ENCODE peak calls at places on chromosomes 1 and 21, in seven cellular contexts. One of them, this sample, is unnamed.
A peak's percentile ranks its signal among the peaks of the same experiment; 100 is the strongest.

GRCh38 chr1:27598902-27599528 is 4.9 kb downstream of the AHDC1 start:
- DNase-seq in left ventricle myocardium inferior: no peak
- DNase-seq in GM12878: no peak
- DNase-seq in GM23248: peak; percentile 91
- DNase-seq in uterus: peak; percentile 87
- DNase-seq in adrenal gland: peak; percentile 88
- DNase-seq in lung: peak; percentile 43
- DNase-seq in this sample: no peak

GRCh38 chr1:89954401-89954800 is 40.5 kb upstream of the ZNF326 start:
- DNase-seq in left ventricle myocardium inferior: no peak
- DNase-seq in GM12878: no peak
- DNase-seq in GM23248: no peak
- DNase-seq in uterus: no peak
- DNase-seq in adrenal gland: no peak
- DNase-seq in lung: no peak
- DNase-seq in this sample: no peak

GRCh38 chr21:34878940-34879339 is 170.2 kb downstream of the RUNX1 start:
- DNase-seq in left ventricle myocardium inferior: no peak
- DNase-seq in GM12878: no peak
- DNase-seq in GM23248: peak; percentile 63
- DNase-seq in uterus: no peak
- DNase-seq in adrenal gland: no peak
- DNase-seq in lung: no peak
- DNase-seq in this sample: no peak

GRCh38 chr1:178752891-178753290 is 27.8 kb downstream of the RALGPS2 start:
- DNase-seq in left ventricle myocardium inferior: no peak
- DNase-seq in GM12878: no peak
- DNase-seq in GM23248: no peak
- DNase-seq in uterus: no peak
- DNase-seq in adrenal gland: no peak
- DNase-seq in lung: no peak
- DNase-seq in this sample: no peak

GRCh38 chr1:31297273-31298247 is 728 bp downstream of the ZCCHC17 start:
- DNase-seq in left ventricle myocardium inferior: no peak
- DNase-seq in GM12878: no peak
- DNase-seq in GM23248: peak; percentile 73
- DNase-seq in uterus: no peak
- DNase-seq in adrenal gland: no peak
- DNase-seq in lung: no peak
- DNase-seq in this sample: no peak

GRCh38 chr1:165364432-165365133 is 8.1 kb upstream of the LMX1A start:
- DNase-seq in left ventricle myocardium inferior: peak; percentile 39
- DNase-seq in GM12878: no peak
- DNase-seq in GM23248: peak; percentile 68
- DNase-seq in uterus: no peak
- DNase-seq in adrenal gland: no peak
- DNase-seq in lung: no peak
- DNase-seq in this sample: peak; percentile 87

GRCh38 chr1:81174811-81175476 is 625.8 kb upstream of the ADGRL2 start:
- DNase-seq in left ventricle myocardium inferior: no peak
- DNase-seq in GM12878: no peak
- DNase-seq in GM23248: peak; percentile 31
- DNase-seq in uterus: no peak
- DNase-seq in adrenal gland: no peak
- DNase-seq in lung: no peak
- DNase-seq in this sample: no peak

GRCh38 chr1:244384066-244384465 is 67.6 kb downstream of the ADSS2 start:
- DNase-seq in left ventricle myocardium inferior: no peak
- DNase-seq in GM12878: no peak
- DNase-seq in GM23248: no peak
- DNase-seq in uterus: no peak
- DNase-seq in adrenal gland: no peak
- DNase-seq in lung: no peak
- DNase-seq in this sample: no peak

GRCh38 chr1:16204634-16205332 is 7.7 kb downstream of the ARHGEF19 start:
- DNase-seq in left ventricle myocardium inferior: no peak
- DNase-seq in GM12878: no peak
- DNase-seq in GM23248: peak; percentile 41
- DNase-seq in uterus: no peak
- DNase-seq in adrenal gland: no peak
- DNase-seq in lung: no peak
- DNase-seq in this sample: no peak

GRCh38 chr1:232704694-232705680 is 75.1 kb upstream of the SIPA1L2 start:
- DNase-seq in left ventricle myocardium inferior: no peak
- DNase-seq in GM12878: no peak
- DNase-seq in GM23248: peak; percentile 94
- DNase-seq in uterus: peak; percentile 67
- DNase-seq in adrenal gland: peak; percentile 91
- DNase-seq in lung: peak; percentile 36
- DNase-seq in this sample: peak; percentile 55

GRCh38 chr1:26584022-26584485 is 54.5 kb downstream of the RPS6KA1 start:
- DNase-seq in left ventricle myocardium inferior: no peak
- DNase-seq in GM12878: no peak
- DNase-seq in GM23248: peak; percentile 52
- DNase-seq in uterus: no peak
- DNase-seq in adrenal gland: no peak
- DNase-seq in lung: no peak
- DNase-seq in this sample: no peak

GRCh38 chr1:69976896-69977295 is 228.5 kb downstream of the LRRC40 start:
- DNase-seq in left ventricle myocardium inferior: no peak
- DNase-seq in GM12878: no peak
- DNase-seq in GM23248: peak; percentile 78
- DNase-seq in uterus: no peak
- DNase-seq in adrenal gland: no peak
- DNase-seq in lung: no peak
- DNase-seq in this sample: no peak

GRCh38 chr1:1274931-1275431 is 1.3 kb upstream of the UBE2J2 start:
- DNase-seq in left ventricle myocardium inferior: no peak
- DNase-seq in GM12878: no peak
- DNase-seq in GM23248: no peak
- DNase-seq in uterus: no peak
- DNase-seq in adrenal gland: no peak
- DNase-seq in lung: no peak
- DNase-seq in this sample: no peak

GRCh38 chr1:155208656-155209372 is at the start of gene MTX1:
- DNase-seq in left ventricle myocardium inferior: peak; percentile 93
- DNase-seq in GM12878: no peak
- DNase-seq in GM23248: peak; percentile 94
- DNase-seq in uterus: peak; percentile 96
- DNase-seq in adrenal gland: peak; percentile 93
- DNase-seq in lung: peak; percentile 89
- DNase-seq in this sample: peak; percentile 78

GRCh38 chr1:54973205-54973921 is 7.1 kb upstream of the TMEM61 start:
- DNase-seq in left ventricle myocardium inferior: peak; percentile 46
- DNase-seq in GM12878: no peak
- DNase-seq in GM23248: peak; percentile 71
- DNase-seq in uterus: no peak
- DNase-seq in adrenal gland: peak; percentile 77
- DNase-seq in lung: no peak
- DNase-seq in this sample: peak; percentile 67

GRCh38 chr1:36124404-36125128 is 456 bp downstream of the COL8A2 start:
- DNase-seq in left ventricle myocardium inferior: no peak
- DNase-seq in GM12878: no peak
- DNase-seq in GM23248: no peak
- DNase-seq in uterus: no peak
- DNase-seq in adrenal gland: no peak
- DNase-seq in lung: no peak
- DNase-seq in this sample: no peak

GRCh38 chr1:157289424-157290105 is 151.4 kb upstream of the ETV3 start:
- DNase-seq in left ventricle myocardium inferior: no peak
- DNase-seq in GM12878: no peak
- DNase-seq in GM23248: no peak
- DNase-seq in uterus: no peak
- DNase-seq in adrenal gland: no peak
- DNase-seq in lung: no peak
- DNase-seq in this sample: no peak

GRCh38 chr1:80066060-80066459 is 1059.5 kb upstream of the ADGRL4 start:
- DNase-seq in left ventricle myocardium inferior: no peak
- DNase-seq in GM12878: no peak
- DNase-seq in GM23248: no peak
- DNase-seq in uterus: no peak
- DNase-seq in adrenal gland: no peak
- DNase-seq in lung: no peak
- DNase-seq in this sample: no peak

GRCh38 chr1:100622037-100622436 is 84.1 kb downstream of the GPR88 start:
- DNase-seq in left ventricle myocardium inferior: no peak
- DNase-seq in GM12878: no peak
- DNase-seq in GM23248: peak; percentile 96
- DNase-seq in uterus: peak; percentile 33
- DNase-seq in adrenal gland: peak; percentile 55
- DNase-seq in lung: peak; percentile 40
- DNase-seq in this sample: peak; percentile 15

GRCh38 chr1:109771712-109772657 is 8.3 kb upstream of the EPS8L3 start:
- DNase-seq in left ventricle myocardium inferior: peak; percentile 10
- DNase-seq in GM12878: no peak
- DNase-seq in GM23248: no peak
- DNase-seq in uterus: peak; percentile 8
- DNase-seq in adrenal gland: peak; percentile 41
- DNase-seq in lung: no peak
- DNase-seq in this sample: peak; percentile 11

GRCh38 chr21:44449473-44450363 is 5.6 kb upstream of the LRRC3 start:
- DNase-seq in left ventricle myocardium inferior: no peak
- DNase-seq in GM12878: no peak
- DNase-seq in GM23248: no peak
- DNase-seq in uterus: no peak
- DNase-seq in adrenal gland: no peak
- DNase-seq in lung: no peak
- DNase-seq in this sample: no peak

GRCh38 chr1:44246806-44247205 is 33.5 kb downstream of the DMAP1 start:
- DNase-seq in left ventricle myocardium inferior: no peak
- DNase-seq in GM12878: no peak
- DNase-seq in GM23248: no peak
- DNase-seq in uterus: no peak
- DNase-seq in adrenal gland: no peak
- DNase-seq in lung: no peak
- DNase-seq in this sample: no peak

GRCh38 chr1:228837817-228838716 is 102.8 kb downstream of the RHOU start:
- DNase-seq in left ventricle myocardium inferior: no peak
- DNase-seq in GM12878: no peak
- DNase-seq in GM23248: peak; percentile 78
- DNase-seq in uterus: peak; percentile 66
- DNase-seq in adrenal gland: peak; percentile 93
- DNase-seq in lung: peak; percentile 80
- DNase-seq in this sample: no peak

GRCh38 chr1:52899445-52899894 is 22.1 kb downstream of the ECHDC2 start:
- DNase-seq in left ventricle myocardium inferior: no peak
- DNase-seq in GM12878: no peak
- DNase-seq in GM23248: no peak
- DNase-seq in uterus: no peak
- DNase-seq in adrenal gland: peak; percentile 45
- DNase-seq in lung: no peak
- DNase-seq in this sample: no peak

GRCh38 chr1:8448906-8449661 is 131.2 kb downstream of the SLC45A1 start:
- DNase-seq in left ventricle myocardium inferior: no peak
- DNase-seq in GM12878: no peak
- DNase-seq in GM23248: peak; percentile 78
- DNase-seq in uterus: no peak
- DNase-seq in adrenal gland: peak; percentile 54
- DNase-seq in lung: no peak
- DNase-seq in this sample: no peak

GRCh38 chr1:209937996-209938959 is at the start of gene SYT14:
- DNase-seq in left ventricle myocardium inferior: no peak
- DNase-seq in GM12878: no peak
- DNase-seq in GM23248: peak; percentile 72
- DNase-seq in uterus: no peak
- DNase-seq in adrenal gland: peak; percentile 78
- DNase-seq in lung: no peak
- DNase-seq in this sample: no peak

DNA sequence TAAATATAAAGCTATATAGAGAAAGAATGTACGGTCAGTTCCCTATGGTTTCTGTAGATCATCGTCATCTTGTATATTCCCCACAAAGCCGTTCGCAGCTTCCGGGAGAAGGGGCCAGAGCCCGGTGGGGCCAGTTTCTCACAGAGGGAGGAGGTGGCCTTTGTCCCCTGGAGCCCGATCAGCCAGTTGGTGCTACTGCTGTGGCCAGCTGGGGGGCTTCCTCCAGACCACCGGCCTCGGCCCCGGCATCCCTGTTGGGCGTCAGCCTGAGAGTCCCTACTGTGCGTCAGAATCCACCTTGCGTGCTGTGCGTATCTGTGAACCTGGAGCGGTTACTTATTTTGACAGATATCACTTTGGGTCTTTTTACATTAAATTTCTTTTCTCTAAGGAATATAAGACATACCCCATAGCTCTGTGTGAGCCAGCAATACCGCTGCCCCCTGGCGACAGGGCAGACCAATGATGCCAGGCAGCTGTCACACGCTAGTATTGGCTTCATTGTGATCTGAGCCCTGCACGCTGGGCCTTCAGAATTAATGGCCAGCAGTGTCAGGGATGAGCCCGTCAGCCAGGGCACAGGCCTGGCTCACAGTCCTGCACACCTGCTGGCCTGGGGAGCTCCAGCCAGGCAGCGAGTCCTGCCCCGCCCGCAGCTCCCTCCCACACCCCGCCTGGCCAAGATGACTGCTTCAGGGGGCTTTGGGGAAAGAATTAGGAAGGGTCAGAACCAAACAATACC is 145.9 kb downstream of the PGBD5 start:
- DNase-seq in left ventricle myocardium inferior: no peak
- DNase-seq in GM12878: no peak
- DNase-seq in GM23248: no peak
- DNase-seq in uterus: peak; percentile 10
- DNase-seq in adrenal gland: peak; percentile 43
- DNase-seq in lung: no peak
- DNase-seq in this sample: no peak
- H3K4me3 ChIP-seq in left ventricle myocardium inferior: no peak overlapping the region
- H3K4me3 ChIP-seq in GM12878: no peak overlapping the region
- H3K4me3 ChIP-seq in GM23248: no peak overlapping the region
- H3K4me3 ChIP-seq in uterus: no peak overlapping the region
- H3K4me3 ChIP-seq in adrenal gland: no peak overlapping the region
- H3K4me3 ChIP-seq in lung: no peak overlapping the region
- H3K4me3 ChIP-seq in this sample: no peak overlapping the region

GRCh38 chr1:116044071-116044470 is 67.1 kb upstream of the MAB21L3 start:
- DNase-seq in left ventricle myocardium inferior: no peak
- DNase-seq in GM12878: no peak
- DNase-seq in GM23248: no peak
- DNase-seq in uterus: no peak
- DNase-seq in adrenal gland: no peak
- DNase-seq in lung: no peak
- DNase-seq in this sample: no peak
- H3K9me3 ChIP-seq in left ventricle myocardium inferior: no peaks in the 10 kb centered on the region
- H3K9me3 ChIP-seq in GM12878: no peaks in the 10 kb centered on the region
- H3K9me3 ChIP-seq in GM23248: no peaks in the 10 kb centered on the region
- H3K9me3 ChIP-seq in uterus: no peaks in the 10 kb centered on the region
- H3K9me3 ChIP-seq in adrenal gland: no peaks in the 10 kb centered on the region
- H3K9me3 ChIP-seq in lung: peaks cover 4% of the 10 kb centered on the region
- H3K9me3 ChIP-seq in this sample: no peaks in the 10 kb centered on the region

GRCh38 chr1:2523891-2524609 is 2.3 kb downstream of the PANK4 start:
- DNase-seq in left ventricle myocardium inferior: no peak
- DNase-seq in GM12878: no peak
- DNase-seq in GM23248: no peak
- DNase-seq in uterus: no peak
- DNase-seq in adrenal gland: no peak
- DNase-seq in lung: no peak
- DNase-seq in this sample: no peak
- H3K4me3 ChIP-seq in left ventricle myocardium inferior: peak overlapping the region; percentile 96
- H3K4me3 ChIP-seq in GM12878: peak overlapping the region; percentile 98
- H3K4me3 ChIP-seq in GM23248: peak overlapping the region; percentile 88
- H3K4me3 ChIP-seq in uterus: no peak overlapping the region
- H3K4me3 ChIP-seq in adrenal gland: no peak overlapping the region
- H3K4me3 ChIP-seq in lung: no peak overlapping the region
- H3K4me3 ChIP-seq in this sample: peak overlapping the region; percentile 99

GRCh38 chr1:246987083-246987690 is 20.7 kb downstream of the ZNF695 start:
- DNase-seq in left ventricle myocardium inferior: no peak
- DNase-seq in GM12878: no peak
- DNase-seq in GM23248: no peak
- DNase-seq in uterus: no peak
- DNase-seq in adrenal gland: no peak
- DNase-seq in lung: no peak
- DNase-seq in this sample: no peak
- H3K9me3 ChIP-seq in left ventricle myocardium inferior: peaks cover 100% of the 10 kb centered on the region
- H3K9me3 ChIP-seq in GM12878: peaks cover 21% of the 10 kb centered on the region
- H3K9me3 ChIP-seq in GM23248: peaks cover 18% of the 10 kb centered on the region
- H3K9me3 ChIP-seq in uterus: peaks cover 12% of the 10 kb centered on the region
- H3K9me3 ChIP-seq in adrenal gland: peaks cover 9% of the 10 kb centered on the region
- H3K9me3 ChIP-seq in lung: peaks cover 21% of the 10 kb centered on the region
- H3K9me3 ChIP-seq in this sample: no peaks in the 10 kb centered on the region

This sample was measured in gastrocnemius medialis.